ENCODE peak calls at places on chromosomes 5 and 9, in ten cellular contexts. Z is aorta, K is left ventricle myocardium inferior, M is colonic mucosa, O is tibial artery, B is stomach, W is tibial nerve, E is breast epithelium, U is SJSA1, Y is astrocyte. S is an unnamed sample.

GRCh38 chr9:69877852-69878507 is 57.4 kb downstream of the CFAP95 start:
- DNase-seq in Z (no peak), K (no peak), M (no peak), O (no peak), B (no peak), W (peak; percentile 18), E (no peak), U (peak; percentile 44), Y (no peak), S (no peak)

GRCh38 chr9:126432659-126433058 is 106.0 kb downstream of the MVB12B start:
- DNase-seq in Z (no peak), K (no peak), M (no peak), O (no peak), B (no peak), W (no peak), E (no peak), U (no peak), Y (no peak), S (no peak)

GRCh38 chr9:118829334-118829733 is 539.9 kb downstream of the BRINP1 start:
- DNase-seq in Z (no peak), K (no peak), M (no peak), O (no peak), B (no peak), W (no peak), E (no peak), U (no peak), Y (peak; percentile 8), S (no peak)

GRCh38 chr5:132067451-132067850 is 6.1 kb upstream of the CSF2 start:
- DNase-seq in Z (no peak), K (peak; percentile 5), M (no peak), O (no peak), B (no peak), W (no peak), E (no peak), U (no peak), Y (no peak), S (no peak)

GRCh38 chr9:93066978-93067603 is 8.6 kb downstream of the SUSD3 start:
- DNase-seq in Z (no peak), K (no peak), M (no peak), O (no peak), B (no peak), W (no peak), E (no peak), U (no peak), Y (no peak), S (no peak)

GRCh38 chr5:157172408-157172807 is 6.3 kb upstream of the GARIN3 start:
- DNase-seq in Z (no peak), K (no peak), M (no peak), O (no peak), B (no peak), W (no peak), E (no peak), U (no peak), Y (no peak), S (no peak)

GRCh38 chr5:78527054-78527884 is 121.3 kb downstream of the LHFPL2 start:
- DNase-seq in Z (peak; percentile 90), K (peak; percentile 54), M (peak; percentile 49), O (peak; percentile 91), B (no peak), W (peak; percentile 78), E (no peak), U (peak; percentile 53), Y (peak; percentile 96), S (no peak)

GRCh38 chr9:81719972-81720371 is 30.6 kb upstream of the TLE1 start:
- DNase-seq in Z (no peak), K (no peak), M (no peak), O (no peak), B (no peak), W (no peak), E (no peak), U (no peak), Y (no peak), S (no peak)

GRCh38 chr5:177310332-177310731 is 1.4 kb downstream of the MXD3 start:
- DNase-seq in Z (no peak), K (no peak), M (no peak), O (no peak), B (no peak), W (no peak), E (peak; percentile 48), U (no peak), Y (no peak), S (no peak)

DNA sequence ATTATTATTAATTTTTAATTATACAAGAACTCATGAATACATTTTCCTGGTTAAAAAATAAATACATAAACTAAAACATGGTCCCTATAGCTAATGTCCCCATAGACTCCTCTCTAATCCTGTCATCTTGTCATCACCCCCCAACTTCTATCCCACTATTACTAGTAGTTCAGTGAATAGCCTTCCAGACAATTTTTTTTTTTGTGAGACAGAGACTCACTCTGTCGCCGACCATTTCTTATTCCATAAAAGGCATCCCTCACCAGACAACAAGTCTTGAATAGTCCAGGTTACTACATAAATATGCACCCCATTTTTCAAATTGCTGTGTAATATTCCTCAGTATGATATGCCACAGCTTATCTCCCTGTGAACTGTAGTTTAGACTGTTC is 6.5 kb upstream of the ABLIM3 start:
- DNase-seq in Z (no peak), K (no peak), M (no peak), O (no peak), B (no peak), W (no peak), E (no peak), U (no peak), Y (no peak), S (no peak)
- H3K27ac ChIP-seq in Z (no peak overlapping the region), K (peak overlapping the region; percentile 80), M (no peak overlapping the region), O (peak overlapping the region; percentile 1), B (no peak overlapping the region), W (no peak overlapping the region), E (peak overlapping the region; percentile 55), U (peak overlapping the region; percentile 83), Y (peak overlapping the region; percentile 82), S (no peak overlapping the region)

DNA sequence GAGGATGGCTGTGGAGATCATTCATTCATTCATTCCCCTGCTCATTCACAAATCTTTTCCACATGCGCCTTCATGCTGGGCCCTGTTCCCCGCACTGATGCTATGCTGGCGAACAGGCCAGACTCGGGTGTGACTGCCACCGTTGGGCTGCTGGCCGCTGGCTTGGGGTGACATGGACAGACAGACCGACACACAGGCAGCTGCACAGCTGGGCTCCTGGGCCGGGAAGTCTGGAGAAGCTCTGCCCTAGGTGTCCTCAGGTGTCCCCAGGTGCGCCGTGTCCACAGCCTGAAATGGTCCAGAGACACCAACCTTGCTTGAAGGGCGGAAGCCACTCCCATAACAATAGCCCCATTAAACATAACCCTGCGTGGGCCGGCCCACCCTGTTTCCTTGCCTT is 35.0 kb upstream of the BARHL1 start:
- DNase-seq in Z (no peak), K (no peak), M (no peak), O (no peak), B (no peak), W (no peak), E (no peak), U (no peak), Y (no peak), S (no peak)
- H3K27ac ChIP-seq in Z (no peak overlapping the region), K (no peak overlapping the region), M (no peak overlapping the region), O (no peak overlapping the region), B (no peak overlapping the region), W (no peak overlapping the region), E (no peak overlapping the region), U (no peak overlapping the region), Y (no peak overlapping the region), S (no peak overlapping the region)

GRCh38 chr9:91303741-91304140 is 58.0 kb downstream of the AUH start:
- DNase-seq in Z (no peak), K (no peak), M (no peak), O (no peak), B (no peak), W (no peak), E (no peak), U (no peak), Y (no peak), S (no peak)
- H3K27ac ChIP-seq in Z (no peak overlapping the region), K (peak overlapping the region; percentile 64), M (no peak overlapping the region), O (peak overlapping the region; percentile 62), B (peak overlapping the region; percentile 80), W (peak overlapping the region; percentile 67), E (peak overlapping the region; percentile 85), U (no peak overlapping the region), Y (no peak overlapping the region), S (no peak overlapping the region)

GRCh38 chr5:125597338-125597737 is 825.9 kb upstream of the GRAMD2B start:
- DNase-seq in Z (no peak), K (no peak), M (no peak), O (no peak), B (no peak), W (no peak), E (no peak), U (peak; percentile 82), Y (peak; percentile 92), S (no peak)
- H3K27ac ChIP-seq in Z (no peak overlapping the region), K (peak overlapping the region; percentile 28), M (no peak overlapping the region), O (no peak overlapping the region), B (peak overlapping the region; percentile 23), W (no peak overlapping the region), E (no peak overlapping the region), U (peak overlapping the region; percentile 61), Y (no peak overlapping the region), S (no peak overlapping the region)

GRCh38 chr9:21144620-21145019 is 3.0 kb upstream of the IFNW1 start:
- DNase-seq in Z (no peak), K (no peak), M (no peak), O (no peak), B (no peak), W (no peak), E (no peak), U (no peak), Y (no peak), S (no peak)
- H3K27ac ChIP-seq in Z (no peak overlapping the region), K (no peak overlapping the region), M (no peak overlapping the region), O (no peak overlapping the region), B (no peak overlapping the region), W (no peak overlapping the region), E (no peak overlapping the region), U (no peak overlapping the region), Y (no peak overlapping the region), S (no peak overlapping the region)

S was measured in caudate nucleus.